ENCODE peak calls at places on chromosome 11, in four cellular contexts. X, J, I and W are unnamed samples.

GRCh38 chr11:75812542-75813040 is 2.4 kb upstream of the UVRAG start:
- DNase-seq in X (no peak), J (no peak), I (no peak), W (no peak)

GRCh38 chr11:113261709-113262475 is 52.5 kb upstream of the TTC12 start:
- DNase-seq in X (no peak), J (no peak), I (peak; percentile 21), W (no peak)

GRCh38 chr11:15166204-15166603 is 51.5 kb downstream of the INSC start:
- DNase-seq in X (no peak), J (no peak), I (no peak), W (no peak)

GRCh38 chr11:120132645-120133185 is 5.2 kb downstream of the TRIM29 start:
- DNase-seq in X (no peak), J (peak; percentile 1), I (no peak), W (no peak)

GRCh38 chr11:70716986-70717775 is 318.9 kb downstream of the CTTN start:
- DNase-seq in X (no peak), J (no peak), I (no peak), W (no peak)

GRCh38 chr11:93820847-93821246 is 29.6 kb downstream of the VSTM5 start:
- DNase-seq in X (no peak), J (no peak), I (no peak), W (no peak)

GRCh38 chr11:74670171-74670570 is 61.1 kb downstream of the CHRDL2 start:
- DNase-seq in X (no peak), J (no peak), I (no peak), W (no peak)

GRCh38 chr11:122085264-122085663 is 30.8 kb downstream of the BLID start:
- DNase-seq in X (no peak), J (no peak), I (peak; percentile 75), W (peak; percentile 34)

GRCh38 chr11:76694664-76695063 is 24.1 kb upstream of the LRRC32 start:
- DNase-seq in X (no peak), J (no peak), I (peak; percentile 37), W (no peak)

GRCh38 chr11:68142028-68142412 is 20.8 kb upstream of the CHKA start:
- DNase-seq in X (peak; percentile 88), J (no peak), I (no peak), W (no peak)

GRCh38 chr11:69642549-69642912 is 1.6 kb downstream of the CCND1 start:
- DNase-seq in X (no peak), J (no peak), I (no peak), W (no peak)

GRCh38 chr11:10746871-10747270 is 4.2 kb upstream of the CTR9 start:
- DNase-seq in X (no peak), J (no peak), I (no peak), W (no peak)

GRCh38 chr11:121091492-121092179 is 9.4 kb upstream of the TECTA start:
- DNase-seq in X (peak; percentile 23), J (no peak), I (peak; percentile 25), W (no peak)

GRCh38 chr11:102763440-102763839 is 17.0 kb downstream of the MMP10 start:
- DNase-seq in X (no peak), J (no peak), I (peak; percentile 92), W (peak; percentile 38)

GRCh38 chr11:30583505-30584280 is 2.5 kb downstream of the MPPED2 start:
- DNase-seq in X (peak; percentile 7), J (no peak), I (no peak), W (no peak)

GRCh38 chr11:125916683-125917337 is 12.5 kb downstream of the DDX25 start:
- DNase-seq in X (no peak), J (no peak), I (no peak), W (no peak)

GRCh38 chr11:1691878-1692707 is 4.9 kb upstream of the KRTAP5-6 start:
- DNase-seq in X (no peak), J (no peak), I (no peak), W (no peak)

GRCh38 chr11:1693327-1694063 is 3.5 kb upstream of the KRTAP5-6 start:
- DNase-seq in X (peak; percentile 79), J (peak; percentile 50), I (peak; percentile 47), W (peak; percentile 79)

GRCh38 chr11:1690167-1691026 is 6.6 kb upstream of the KRTAP5-6 start:
- DNase-seq in X (no peak), J (no peak), I (no peak), W (no peak)

GRCh38 chr11:1692708-1693326 is 4.2 kb upstream of the KRTAP5-6 start:
- DNase-seq in X (no peak), J (no peak), I (no peak), W (no peak)

GRCh38 chr11:1691027-1691877 is 5.7 kb upstream of the KRTAP5-6 start:
- DNase-seq in X (no peak), J (no peak), I (no peak), W (no peak)
- TF ChIP-seq CTCF in X (no peak), J (no peak), I (no peak), W (no peak)

DNA sequence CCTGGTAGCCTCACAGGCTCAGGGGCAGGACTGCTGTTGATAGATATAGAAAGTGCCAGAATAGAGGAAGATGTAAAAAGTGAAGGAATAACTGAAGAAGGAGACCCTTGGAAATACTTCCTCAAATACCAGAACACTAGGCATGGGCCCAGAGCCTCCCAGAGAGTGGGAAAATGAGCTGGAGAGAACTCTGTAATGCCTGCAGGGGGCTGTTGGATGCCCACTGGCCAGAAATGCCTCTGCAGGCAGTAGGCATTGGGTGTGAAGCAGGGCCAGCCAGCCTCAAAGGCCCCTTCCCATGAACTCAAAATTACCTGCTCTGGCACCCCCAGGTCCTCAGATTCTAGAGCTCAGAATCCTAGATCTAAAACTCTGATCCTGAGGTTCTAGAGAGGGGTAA is 15.1 kb downstream of the P2RY2 start:
- DNase-seq in X (no peak), J (no peak), I (no peak), W (no peak)
- H3K27ac ChIP-seq in X (no peak overlapping the region), J (no peak overlapping the region), I (no peak overlapping the region), W (no peak overlapping the region)

DNA sequence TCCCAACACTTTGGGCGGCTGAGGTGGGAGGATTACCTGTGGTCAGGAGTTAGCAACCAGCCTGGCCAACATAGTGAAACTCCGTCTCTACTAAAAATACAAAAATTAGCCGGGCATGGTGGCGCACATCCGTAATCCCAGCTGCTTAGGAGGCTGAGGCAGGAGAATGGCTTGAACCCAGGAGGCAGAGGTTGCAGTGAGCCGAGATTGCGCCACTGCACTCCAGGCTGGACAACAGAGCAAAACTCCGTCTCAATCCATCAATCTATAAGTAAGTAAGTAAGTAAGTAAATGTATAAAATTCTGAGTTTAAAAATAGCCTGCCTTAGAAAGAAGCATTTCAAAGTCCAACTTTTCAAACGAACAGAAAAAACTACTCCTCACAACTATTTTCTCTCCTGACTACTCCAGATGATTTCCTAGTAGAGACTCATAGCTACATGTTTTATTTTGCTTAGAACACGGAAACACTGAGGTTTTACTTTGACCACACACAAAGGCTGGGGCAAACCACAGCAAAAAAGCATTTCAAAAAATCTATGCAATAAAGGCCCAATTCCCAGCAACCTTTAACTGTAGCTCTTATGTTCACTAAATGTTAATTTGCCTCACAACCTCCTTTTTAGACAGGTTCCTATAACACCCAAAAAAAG is 16.3 kb downstream of the SPTY2D1 start:
- DNase-seq in X (no peak), J (no peak), I (no peak), W (no peak)
- TF ChIP-seq CTCF in X (no peak), J (no peak), I (no peak), W (no peak)

GRCh38 chr11:46298699-46299424 is 21.4 kb downstream of the CREB3L1 start:
- DNase-seq in X (no peak), J (no peak), I (peak; percentile 68), W (peak; percentile 70)

GRCh38 chr11:46295312-46295995 is 18.0 kb downstream of the CREB3L1 start:
- DNase-seq in X (peak; percentile 72), J (peak; percentile 81), I (peak; percentile 64), W (peak; percentile 86)

GRCh38 chr11:46295996-46296519 is 18.6 kb downstream of the CREB3L1 start:
- DNase-seq in X (no peak), J (no peak), I (no peak), W (no peak)

GRCh38 chr11:46294365-46295309 is 17.2 kb downstream of the CREB3L1 start:
- DNase-seq in X (no peak), J (peak; percentile 78), I (no peak), W (no peak)

DNA sequence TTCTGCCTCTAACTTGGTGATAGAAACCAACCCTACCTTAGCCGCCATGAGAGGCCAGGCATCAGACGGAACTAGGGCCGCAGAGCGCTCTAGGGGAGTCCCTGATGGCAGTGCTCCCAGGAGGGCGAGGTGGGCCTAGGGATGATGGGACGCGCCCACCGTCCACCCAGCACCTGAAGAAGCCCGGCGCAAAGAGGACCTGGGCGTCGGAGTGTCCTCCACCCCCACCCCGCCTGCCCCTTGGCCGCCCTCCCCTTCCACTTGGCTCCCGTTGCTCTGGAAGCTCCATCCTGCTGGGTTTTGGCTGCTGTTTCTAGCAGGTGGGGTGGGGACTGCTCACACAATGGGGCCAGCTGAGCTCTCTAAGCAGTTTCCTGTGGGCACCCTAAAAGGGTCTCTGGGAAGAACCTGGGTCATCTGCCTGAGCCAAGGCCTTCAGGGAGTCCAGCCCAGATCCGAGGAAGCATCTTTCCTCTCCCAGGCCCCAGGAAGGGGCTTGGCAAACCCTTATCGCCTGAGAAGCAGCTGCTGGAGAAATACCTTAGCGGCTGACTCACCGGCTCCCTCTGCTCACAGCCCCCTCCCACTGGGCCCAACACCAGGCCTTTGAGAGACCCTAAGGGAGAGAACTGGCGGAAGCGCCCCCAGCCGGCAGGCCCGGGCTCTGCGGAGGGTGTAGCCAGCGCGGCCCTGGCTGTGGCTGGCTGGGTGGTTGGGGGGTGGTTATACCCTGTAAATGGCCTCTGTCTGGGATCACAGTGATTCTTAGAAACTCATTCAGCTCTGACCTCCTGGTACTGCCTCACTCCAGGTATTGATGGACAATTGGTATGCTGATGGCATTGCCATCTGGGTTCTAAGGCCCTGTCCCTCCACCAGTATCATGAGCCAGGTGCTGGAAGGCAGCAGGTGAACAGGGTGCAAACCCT is 19.3 kb downstream of the CREB3L1 start:
- DNase-seq in X (peak; percentile 51), J (peak; percentile 87), I (no peak), W (no peak)
- H3K27ac ChIP-seq in X (peak overlapping the region; percentile 27), J (no peak overlapping the region), I (no peak overlapping the region), W (peak overlapping the region; percentile 31)

GRCh38 chr11:116618461-116618860 is 154.3 kb downstream of the BUD13 start:
- DNase-seq in X (no peak), J (no peak), I (no peak), W (no peak)

GRCh38 chr11:116614306-116615210 is 158.2 kb downstream of the BUD13 start:
- DNase-seq in X (no peak), J (no peak), I (no peak), W (no peak)

GRCh38 chr11:116611998-116612620 is 160.7 kb downstream of the BUD13 start:
- DNase-seq in X (no peak), J (no peak), I (no peak), W (no peak)

GRCh38 chr11:116613201-116613910 is 159.4 kb downstream of the BUD13 start:
- DNase-seq in X (no peak), J (no peak), I (no peak), W (no peak)

DNA sequence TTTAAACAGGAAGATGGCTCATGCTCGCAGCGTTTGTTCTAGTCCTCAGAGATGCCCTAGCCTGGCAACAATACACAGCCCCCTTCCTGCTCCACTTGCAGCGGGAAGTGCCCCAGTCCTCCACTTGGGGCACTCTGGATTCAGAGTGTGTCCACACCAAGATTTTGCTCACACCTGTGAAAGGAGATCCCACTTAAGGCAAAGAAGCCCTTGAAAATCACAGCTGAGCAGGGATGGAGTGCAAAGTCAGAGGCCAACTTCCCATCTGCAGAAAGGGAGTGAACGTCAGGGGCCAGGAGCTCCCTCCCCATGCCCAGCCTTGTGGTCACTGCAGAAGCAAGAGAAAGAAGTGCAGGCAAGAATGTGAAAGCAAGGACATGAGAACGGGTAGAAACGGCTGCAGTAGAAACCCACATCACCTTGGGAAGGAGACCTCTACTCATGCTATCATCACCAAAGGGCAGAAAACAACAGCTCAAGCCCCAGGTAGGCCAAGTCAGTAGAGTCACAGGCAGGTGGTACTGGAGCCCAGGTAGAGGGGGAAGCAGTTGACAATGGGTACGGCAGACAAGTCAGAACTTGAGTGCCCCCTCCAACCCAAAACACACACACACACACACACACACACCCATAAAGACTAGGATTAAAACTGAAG is 157.4 kb downstream of the BUD13 start:
- DNase-seq in X (no peak), J (no peak), I (no peak), W (no peak)
- TF ChIP-seq CTCF in X (no peak), J (no peak), I (no peak), W (no peak)